ENCODE peak calls at places on chromosome 14, in six cellular contexts. Q, L, O, N, W and A are unnamed samples.

GRCh38 chr14:72104011-72104613 is 171.9 kb downstream of the RGS6 start:
- DNase-seq in L (peak), W (peak), Q (peak), O (peak), N (no peak), A (no peak)

GRCh38 chr14:65179918-65180724 is 77.8 kb upstream of the MAX start:
- DNase-seq in L (peak), N (no peak), Q (no peak), O (no peak), W (peak), A (no peak)

GRCh38 chr14:102924632-102925588 is 2.4 kb downstream of the AMN start:
- DNase-seq in L (no peak), Q (no peak), O (no peak), N (no peak), W (no peak), A (no peak)

GRCh38 chr14:101781240-101782061 is 19.9 kb downstream of the PPP2R5C start:
- DNase-seq in Q (no peak), N (peak), W (peak), L (no peak), O (no peak), A (no peak)

GRCh38 chr14:85532981-85533820 is 3.3 kb downstream of the FLRT2 start:
- DNase-seq in W (no peak), L (peak), N (peak), O (peak), Q (no peak), A (peak)

GRCh38 chr14:65927871-65928270 is 515.3 kb downstream of the FUT8 start:
- DNase-seq in L (no peak), O (no peak), Q (peak), W (no peak), N (no peak), A (no peak)

GRCh38 chr14:100906420-100906819 is 2.9 kb upstream of the RTL1 start:
- DNase-seq in Q (no peak), L (no peak), N (no peak), O (no peak), W (peak), A (no peak)

GRCh38 chr14:73755434-73756014 is 41.3 kb upstream of the PNMA1 start:
- DNase-seq in O (no peak), L (no peak), N (peak), Q (peak), W (no peak), A (no peak)

GRCh38 chr14:69643430-69644200 is 32.2 kb downstream of the SUSD6 start:
- DNase-seq in N (peak), W (no peak), L (peak), Q (peak), O (no peak), A (no peak)

GRCh38 chr14:58106446-58106845 is 45.6 kb downstream of the ARMH4 start:
- DNase-seq in Q (no peak), W (no peak), N (no peak), O (no peak), L (no peak), A (no peak)

GRCh38 chr14:58690801-58691516 is 53.2 kb downstream of the DACT1 start:
- DNase-seq in N (peak), W (no peak), Q (no peak), L (no peak), O (no peak), A (no peak)

GRCh38 chr14:61329478-61330051 is 8.2 kb downstream of the PRKCH start:
- DNase-seq in N (no peak), L (no peak), O (no peak), Q (no peak), W (no peak), A (no peak)

GRCh38 chr14:61326149-61326548 is 4.8 kb downstream of the PRKCH start:
- DNase-seq in W (no peak), O (no peak), N (no peak), L (no peak), Q (no peak), A (no peak)

GRCh38 chr14:61323970-61324369 is 2.6 kb downstream of the PRKCH start:
- DNase-seq in O (no peak), W (no peak), L (no peak), Q (no peak), N (no peak), A (no peak)

GRCh38 chr14:61328629-61329262 is 7.4 kb downstream of the PRKCH start:
- DNase-seq in N (no peak), O (no peak), Q (no peak), L (no peak), W (no peak), A (no peak)

GRCh38 chr14:61326847-61327246 is 5.5 kb downstream of the PRKCH start:
- DNase-seq in L (no peak), N (peak), O (no peak), Q (no peak), W (no peak), A (peak)
- TF ChIP-seq CTCF in L (no peak), N (no peak), O (no peak), Q (no peak), W (no peak), A (no peak)

DNA sequence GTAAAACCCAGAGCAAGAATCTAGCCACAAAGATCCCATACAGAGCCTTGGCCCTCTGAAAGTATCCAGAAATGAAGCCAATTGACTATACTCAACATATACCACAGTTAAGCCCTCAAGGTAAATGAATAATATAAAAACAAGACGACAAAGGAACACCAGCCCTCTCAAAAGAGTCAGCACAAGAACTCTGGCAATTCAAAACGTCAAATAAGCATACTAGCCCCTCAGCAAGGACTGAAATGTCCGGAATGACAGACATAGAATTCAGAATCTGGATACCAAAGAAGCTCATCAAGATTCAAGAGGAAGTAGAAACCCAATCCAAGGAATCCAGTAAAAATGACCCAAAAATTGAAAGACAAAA is 49.9 kb downstream of the GTF2A1 start:
- DNase-seq in O (no peak), Q (no peak), L (no peak), W (no peak), N (no peak), A (no peak)
- TF ChIP-seq CTCF in O (no peak), Q (peak), L (no peak), W (no peak), N (no peak), A (no peak)

GRCh38 chr14:37116933-37117844 is 55.2 kb downstream of the SLC25A21 start:
- DNase-seq in W (no peak), L (peak), O (no peak), Q (no peak), N (no peak), A (no peak)
- TF ChIP-seq CTCF in W (no peak), L (peak), O (no peak), Q (no peak), N (no peak), A (no peak)

GRCh38 chr14:34325493-34325892 is 136.5 kb downstream of the SPTSSA start:
- DNase-seq in N (no peak), O (no peak), L (no peak), Q (no peak), W (no peak), A (peak)
- TF ChIP-seq CTCF in N (no peak), O (no peak), L (no peak), Q (no peak), W (no peak), A (no peak)

DNA sequence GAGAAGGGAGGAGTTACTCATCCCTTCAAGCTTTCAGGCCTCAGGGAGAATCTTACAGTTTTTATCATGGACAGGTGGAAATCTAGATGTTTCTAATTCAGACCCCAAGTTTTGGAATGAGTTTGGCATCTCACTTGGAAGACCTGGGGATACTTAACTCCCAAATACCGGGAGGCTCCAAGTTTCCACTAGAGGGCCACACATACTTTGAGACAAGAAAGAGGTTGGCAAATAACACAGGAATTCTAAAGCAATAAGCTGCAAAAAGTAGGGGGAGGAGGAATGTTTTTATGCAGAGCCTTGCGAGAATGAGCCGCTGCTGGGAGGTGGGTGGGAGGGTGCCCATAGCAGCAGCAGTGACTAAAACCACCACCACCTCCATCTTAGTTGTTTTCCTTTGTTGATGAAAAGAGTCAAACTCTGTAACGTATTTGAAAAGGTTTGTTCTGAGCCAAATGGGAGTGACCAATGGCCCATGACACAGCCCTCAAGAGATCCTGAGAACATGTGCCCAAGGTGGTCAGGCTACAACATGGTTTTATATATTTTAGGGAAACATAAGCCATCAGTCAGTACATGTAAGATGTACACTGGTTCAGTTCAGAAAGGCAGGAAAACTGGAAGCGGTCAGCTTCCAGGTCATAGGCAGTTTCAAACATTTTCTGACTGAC is 34.2 kb upstream of the RNASE1 start:
- DNase-seq in W (no peak), L (peak), Q (no peak), N (no peak), O (no peak), A (no peak)
- TF ChIP-seq CTCF in W (no peak), L (peak), Q (no peak), N (peak), O (peak), A (no peak)

GRCh38 chr14:23299558-23299957 is 3.1 kb downstream of the PPP1R3E start:
- DNase-seq in L (peak), O (no peak), W (no peak), N (no peak), Q (no peak), A (no peak)

GRCh38 chr14:23299186-23299521 is 3.5 kb downstream of the PPP1R3E start:
- DNase-seq in Q (no peak), N (no peak), L (no peak), O (no peak), W (no peak), A (no peak)

GRCh38 chr14:23300687-23301223 is 1.9 kb downstream of the PPP1R3E start:
- DNase-seq in Q (no peak), N (no peak), O (no peak), L (no peak), W (no peak), A (no peak)

GRCh38 chr14:23301288-23301968 is 1.2 kb downstream of the PPP1R3E start:
- DNase-seq in O (peak), N (peak), W (peak), Q (peak), L (peak), A (no peak)

GRCh38 chr14:23299986-23300686 is 2.5 kb downstream of the PPP1R3E start:
- DNase-seq in Q (no peak), L (no peak), W (no peak), O (no peak), N (no peak), A (no peak)
- TF ChIP-seq CTCF in Q (no peak), L (no peak), W (no peak), O (no peak), N (no peak), A (no peak)

DNA sequence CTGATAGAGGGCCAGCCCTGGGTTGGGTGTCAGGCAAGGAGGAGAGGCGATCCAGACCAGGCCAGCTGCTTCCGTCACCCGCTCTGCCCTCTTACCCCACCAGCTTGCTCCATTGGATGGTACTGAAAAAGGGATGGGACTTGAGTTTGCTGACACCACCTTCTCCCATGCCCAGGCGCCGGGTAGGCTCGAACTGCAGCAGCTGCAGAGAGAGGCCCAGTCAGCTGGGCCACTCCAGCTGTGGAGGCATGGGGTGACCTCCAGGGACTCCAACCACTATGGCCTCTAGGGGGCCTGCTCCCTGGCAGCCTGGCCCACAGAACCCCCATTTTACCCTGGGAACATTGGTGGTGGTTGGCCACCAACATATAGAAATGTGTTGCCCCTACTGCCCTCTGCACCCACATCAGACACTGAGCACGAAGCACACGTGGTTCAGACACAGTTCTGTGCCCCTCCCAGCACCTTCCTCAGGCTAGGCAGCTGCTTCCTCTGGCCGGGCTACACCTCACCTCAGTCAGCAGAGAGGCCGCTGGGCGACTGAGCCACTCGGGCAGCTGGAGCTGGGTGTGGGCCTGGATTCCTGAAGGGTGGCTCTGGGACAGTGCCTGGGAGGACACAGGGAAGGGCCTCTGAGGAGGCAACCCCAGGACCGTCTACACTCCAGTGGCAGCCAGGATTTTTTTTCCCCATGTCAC is 16.0 kb downstream of the RPS6KL1 start:
- DNase-seq in W (no peak), N (no peak), L (no peak), Q (no peak), O (no peak), A (no peak)
- TF ChIP-seq CTCF in W (peak), N (no peak), L (no peak), Q (peak), O (peak), A (no peak)

DNA sequence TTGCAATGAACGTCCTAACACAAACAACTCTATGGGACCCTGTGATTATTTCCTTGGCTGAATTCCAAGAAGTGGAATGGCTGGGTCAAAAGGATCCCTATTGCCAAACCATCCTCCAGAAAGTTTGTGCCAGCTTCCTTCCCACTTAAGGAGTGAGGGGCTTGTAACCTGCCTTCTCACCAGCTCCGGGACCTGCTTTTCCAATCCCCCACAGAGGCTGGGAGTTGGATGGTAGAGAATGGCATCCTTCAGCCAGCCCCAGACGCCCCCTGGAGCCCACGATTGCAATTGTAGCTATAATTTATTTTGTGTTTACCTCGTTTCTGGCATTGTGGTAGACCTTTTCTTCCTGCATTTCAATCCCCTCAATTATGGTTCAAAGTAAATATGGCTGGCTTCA is 9.7 kb upstream of the ZDHHC22 start:
- DNase-seq in Q (no peak), L (peak), W (no peak), O (peak), N (no peak), A (no peak)
- TF ChIP-seq CTCF in Q (no peak), L (peak), W (peak), O (peak), N (peak), A (no peak)

GRCh38 chr14:52146504-52146903 is 77.6 kb upstream of the NID2 start:
- DNase-seq in L (no peak), W (no peak), Q (no peak), O (no peak), N (no peak), A (no peak)
- TF ChIP-seq CTCF in L (no peak), W (no peak), Q (no peak), O (no peak), N (no peak), A (no peak)

DNA sequence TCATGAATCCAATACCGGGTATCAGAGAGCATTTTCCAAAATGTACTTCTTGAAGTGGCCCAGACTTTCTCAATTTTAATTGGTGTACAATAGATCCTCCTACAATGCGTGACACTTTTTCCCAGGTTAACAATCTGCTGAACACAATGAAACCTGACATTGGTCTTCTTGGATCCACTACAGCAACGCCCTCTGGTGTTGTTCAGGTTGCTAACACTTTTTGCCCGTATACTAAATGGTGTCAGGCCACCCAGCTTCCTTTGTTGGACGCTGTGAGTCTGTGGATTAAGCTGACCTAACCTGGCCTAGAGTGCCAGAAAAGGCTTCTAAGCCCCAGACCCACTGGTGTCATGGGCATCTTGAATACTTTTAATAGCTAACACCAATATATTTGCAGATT is 89.2 kb downstream of the KCNK10 start:
- DNase-seq in O (no peak), W (no peak), N (no peak), L (no peak), Q (no peak), A (no peak)
- TF ChIP-seq CTCF in O (peak), W (peak), N (no peak), L (peak), Q (no peak), A (no peak)